ENCODE peak calls at places on chromosomes 11 and 22, in ten cellular contexts. I, H, M, R, C, E, J, G, T and Y are unnamed samples.

GRCh38 chr11:65187146-65187675 is 5.5 kb downstream of the CAPN1 start:
- DNase-seq in I (no peak), H (no peak), M (no peak), R (no peak), C (no peak), E (no peak), J (no peak), G (no peak), T (no peak), Y (no peak)

GRCh38 chr11:94671553-94672366 is 96.4 kb upstream of the AMOTL1 start:
- DNase-seq in I (no peak), H (no peak), M (no peak), R (no peak), C (no peak), E (no peak), J (no peak), G (no peak), T (no peak), Y (no peak)

GRCh38 chr22:28329582-28330073 is 350.0 kb downstream of the TTC28 start:
- DNase-seq in I (no peak), H (no peak), M (no peak), R (no peak), C (no peak), E (no peak), J (no peak), G (no peak), T (no peak), Y (no peak)

GRCh38 chr11:6217722-6218121 is 12.4 kb downstream of the C11orf42 start:
- DNase-seq in I (no peak), H (no peak), M (no peak), R (no peak), C (no peak), E (no peak), J (no peak), G (no peak), T (no peak), Y (no peak)

GRCh38 chr11:83249972-83250593 is 36.1 kb downstream of the CCDC90B start:
- DNase-seq in I (peak; percentile 24), H (no peak), M (peak; percentile 45), R (peak; percentile 23), C (no peak), E (no peak), J (no peak), G (peak; percentile 52), T (peak; percentile 39), Y (peak; percentile 3)

GRCh38 chr11:76206327-76207081 is at the start of gene WNT11:
- DNase-seq in I (peak; percentile 71), H (no peak), M (no peak), R (no peak), C (no peak), E (peak; percentile 63), J (no peak), G (peak; percentile 83), T (peak; percentile 53), Y (peak; percentile 40)

GRCh38 chr11:120748485-120748814 is 236.9 kb downstream of the GRIK4 start:
- DNase-seq in I (no peak), H (no peak), M (no peak), R (no peak), C (no peak), E (peak; percentile 12), J (no peak), G (no peak), T (peak; percentile 70), Y (no peak)

GRCh38 chr11:19642185-19642591 is 70.4 kb upstream of the NAV2 start:
- DNase-seq in I (no peak), H (no peak), M (no peak), R (no peak), C (no peak), E (no peak), J (no peak), G (no peak), T (no peak), Y (no peak)

GRCh38 chr11:72100462-72100861 is 2.6 kb downstream of the LAMTOR1 start:
- DNase-seq in I (no peak), H (no peak), M (no peak), R (no peak), C (no peak), E (no peak), J (no peak), G (peak; percentile 53), T (no peak), Y (no peak)